ENCODE peak calls at places on chromosomes 11 and 22, in six cellular contexts. L, A, O, J, G and E are unnamed samples.

GRCh38 chr11:479311-479710 is 27.7 kb downstream of the RNH1 start:
- DNase-seq in G (no peak), O (no peak), A (no peak), L (no peak), J (no peak), E (no peak)

GRCh38 chr11:1763796-1764661 is at the start of gene CTSD:
- DNase-seq in L (no peak), O (peak), A (peak), G (peak), J (peak), E (no peak)

GRCh38 chr11:11982975-11983374 is 25.5 kb downstream of the DKK3 start:
- DNase-seq in A (no peak), O (no peak), L (no peak), G (no peak), J (no peak), E (no peak)

GRCh38 chr22:25930710-25931353 is 188.8 kb downstream of the MYO18B start:
- DNase-seq in A (no peak), L (no peak), G (peak), O (no peak), J (no peak), E (no peak)

GRCh38 chr11:79314906-79315689 is 125.7 kb downstream of the TENM4 start:
- DNase-seq in G (no peak), J (no peak), A (peak), L (no peak), O (no peak), E (no peak)

GRCh38 chr11:17408026-17408425 is 19.6 kb upstream of the KCNJ11 start:
- DNase-seq in G (no peak), A (no peak), J (no peak), L (no peak), O (no peak), E (no peak)

GRCh38 chr22:27474711-27475547 is 326.6 kb downstream of the MN1 start:
- DNase-seq in J (peak), L (no peak), A (peak), O (no peak), G (no peak), E (peak)

GRCh38 chr11:115764172-115764571 is 260.0 kb upstream of the CADM1 start:
- DNase-seq in J (no peak), O (no peak), G (no peak), A (no peak), L (no peak), E (no peak)

GRCh38 chr22:21761086-21761485 is 25.5 kb upstream of the YPEL1 start:
- DNase-seq in J (no peak), L (no peak), G (no peak), O (no peak), A (no peak), E (no peak)

GRCh38 chr11:65043881-65044501 is 3.0 kb downstream of the SAC3D1 start:
- DNase-seq in J (no peak), L (no peak), G (no peak), A (peak), O (no peak), E (no peak)

GRCh38 chr11:79447039-79447438 is 6.2 kb upstream of the TENM4 start:
- DNase-seq in A (no peak), J (no peak), O (no peak), L (no peak), G (no peak), E (no peak)

GRCh38 chr11:118115048-118115447 is 28.3 kb upstream of the SMIM35 start:
- DNase-seq in J (no peak), O (no peak), L (no peak), A (no peak), G (no peak), E (no peak)

GRCh38 chr11:118111019-118111743 is 24.4 kb upstream of the SMIM35 start:
- DNase-seq in A (no peak), J (no peak), G (no peak), O (no peak), L (no peak), E (no peak)

GRCh38 chr11:118111744-118112035 is 24.9 kb upstream of the SMIM35 start:
- DNase-seq in A (no peak), G (no peak), O (no peak), J (no peak), L (no peak), E (no peak)

GRCh38 chr11:118113031-118113430 is 26.3 kb upstream of the SMIM35 start:
- DNase-seq in L (no peak), J (no peak), A (no peak), G (no peak), O (no peak), E (no peak)

GRCh38 chr11:118114266-118114665 is 27.5 kb upstream of the SMIM35 start:
- DNase-seq in A (no peak), O (no peak), J (no peak), L (no peak), G (no peak), E (no peak)
- TF ChIP-seq CTCF in A (no peak), O (no peak), J (no peak), L (no peak), G (no peak), E (no peak)

GRCh38 chr11:118887219-118887618 is 3.5 kb downstream of the CXCR5 start:
- DNase-seq in A (no peak), G (no peak), O (no peak), L (no peak), J (no peak), E (no peak)

GRCh38 chr11:118886681-118887111 is 3.0 kb downstream of the CXCR5 start:
- DNase-seq in O (no peak), J (no peak), G (no peak), A (no peak), L (no peak), E (no peak)

GRCh38 chr11:118884613-118885274 is 1.1 kb downstream of the CXCR5 start:
- DNase-seq in G (no peak), O (no peak), A (no peak), J (no peak), L (no peak), E (no peak)

GRCh38 chr11:118885319-118885718 is 1.6 kb downstream of the CXCR5 start:
- DNase-seq in O (no peak), A (no peak), J (no peak), L (no peak), G (no peak), E (no peak)

DNA sequence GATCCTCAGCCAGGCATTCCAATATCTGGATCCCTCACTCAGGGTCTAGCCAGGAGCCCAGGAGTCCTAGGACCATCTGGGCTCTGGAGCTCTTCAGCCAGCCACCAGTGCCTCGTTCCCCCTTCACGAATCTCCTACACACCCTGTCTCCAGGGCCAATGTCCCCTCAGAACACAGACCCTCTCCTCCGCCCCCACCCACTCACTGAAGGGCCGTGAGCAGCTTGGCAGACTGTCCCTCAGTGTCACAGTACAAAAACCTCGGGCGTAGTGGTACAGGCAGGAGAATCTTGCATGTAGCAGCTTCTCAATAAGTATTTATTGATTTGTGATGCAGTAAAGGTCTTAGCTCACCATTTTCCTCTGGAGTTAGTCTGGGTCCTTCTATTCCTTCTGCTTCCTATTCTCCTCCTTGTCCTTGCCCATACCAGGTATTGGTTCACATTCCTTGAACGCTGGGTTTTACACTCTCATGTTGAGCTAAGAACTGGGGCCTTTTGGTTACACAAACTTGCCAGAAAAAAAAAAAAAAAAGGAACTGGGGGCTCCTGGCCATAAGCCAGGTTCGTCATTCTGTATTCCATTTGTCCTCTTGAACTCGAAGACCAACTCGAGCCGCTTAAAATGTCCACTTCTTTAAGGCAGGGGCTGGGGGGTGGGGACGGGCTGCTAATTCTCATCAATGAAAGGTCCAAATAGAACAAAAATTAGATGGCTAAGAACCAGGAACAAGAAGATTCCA is 2.3 kb downstream of the CXCR5 start:
- DNase-seq in O (no peak), L (no peak), A (no peak), G (no peak), J (no peak), E (no peak)
- H3K4me3 ChIP-seq in O (no peak), L (no peak), A (no peak), G (no peak), J (no peak), E (no peak)

GRCh38 chr11:32831241-32831640 is 1.5 kb downstream of the PRRG4 start:
- DNase-seq in J (no peak), L (no peak), G (no peak), A (no peak), O (no peak), E (no peak)
- TF ChIP-seq CTCF in J (no peak), L (no peak), G (no peak), A (no peak), O (no peak), E (no peak)

GRCh38 chr11:85826096-85826855 is 15.3 kb upstream of the SYTL2 start:
- DNase-seq in J (peak), G (peak), O (no peak), L (no peak), A (peak), E (no peak)
- H3K4me3 ChIP-seq in J (no peak), G (no peak), O (no peak), L (no peak), A (no peak), E (no peak)

DNA sequence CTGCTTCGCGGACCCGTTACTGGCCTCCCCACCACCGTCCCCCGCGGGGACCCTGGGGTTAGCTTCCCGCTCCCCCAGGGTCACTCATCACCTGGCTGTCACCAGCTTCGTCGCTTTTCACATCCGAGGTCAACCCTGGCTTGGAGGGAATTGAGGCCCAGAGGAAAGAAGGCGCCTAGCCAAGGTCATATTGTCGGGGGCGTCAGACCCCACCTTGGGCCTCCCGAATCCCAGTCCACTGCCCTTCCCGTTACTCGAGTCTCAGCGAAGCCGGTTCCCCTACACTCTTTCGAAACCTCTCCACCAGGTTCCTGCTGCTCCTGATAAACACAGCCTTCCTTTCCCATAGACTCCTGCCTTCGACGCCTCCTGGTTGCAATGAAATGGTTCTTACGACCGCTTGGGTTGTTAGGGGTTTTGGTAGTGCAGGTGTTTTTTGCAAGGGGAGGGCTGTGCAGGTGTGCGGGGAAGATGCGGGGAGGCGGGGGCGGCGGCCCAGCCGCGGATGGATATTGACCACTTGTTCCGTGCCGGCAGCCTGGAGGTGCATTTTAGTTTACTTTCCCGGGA is 634 bp downstream of the NAA40 start:
- DNase-seq in G (no peak), L (no peak), J (no peak), A (peak), O (no peak), E (no peak)
- TF ChIP-seq CTCF in G (no peak), L (no peak), J (no peak), A (peak), O (no peak), E (peak)